ENCODE peak calls at places on chromosomes 4 and X, in eight cellular contexts. F is heart right ventricle; C is H9; B is lung; A is pancreas; U is ascending aorta; N is CD8-positive, alpha-beta memory T cell; M is colonic mucosa. E is an unnamed sample.

GRCh38 chrX:135185795-135186443 is 14.7 kb upstream of the CT55 start:
- DNase-seq in F (no peak), C (peak; percentile 59), B (peak; percentile 38), A (no peak), U (no peak), N (no peak), M (no peak), E (no peak)

GRCh38 chrX:108235990-108236389 is 144.4 kb downstream of the ATG4A start:
- DNase-seq in F (no peak), C (no peak), B (no peak), A (no peak), U (no peak), N (no peak), M (no peak), E (no peak)

GRCh38 chr4:39814403-39815185 is 116.7 kb downstream of the UBE2K start:
- DNase-seq in F (no peak), C (no peak), B (no peak), A (no peak), U (no peak), N (peak; percentile 2), M (no peak), E (no peak)

GRCh38 chr4:185566425-185566824 is 31.1 kb upstream of the PDLIM3 start:
- DNase-seq in F (peak; percentile 50), C (no peak), B (no peak), A (no peak), U (no peak), N (no peak), M (no peak), E (peak; percentile 42)

GRCh38 chr4:120659626-120660170 is 262.8 kb downstream of the PRDM5 start:
- DNase-seq in F (no peak), C (no peak), B (no peak), A (no peak), U (no peak), N (no peak), M (no peak), E (no peak)

GRCh38 chr4:130653842-130654241 is 1557.9 kb downstream of the C4orf33 start:
- DNase-seq in F (no peak), C (no peak), B (no peak), A (no peak), U (no peak), N (no peak), M (no peak), E (no peak)

GRCh38 chrX:29419774-29420553 is 795.4 kb upstream of the MAGEB2 start:
- DNase-seq in F (no peak), C (no peak), B (no peak), A (no peak), U (no peak), N (no peak), M (no peak), E (no peak)

GRCh38 chr4:68872442-68873217 is 56.8 kb downstream of the UGT2B10 start:
- DNase-seq in F (no peak), C (no peak), B (no peak), A (no peak), U (no peak), N (no peak), M (no peak), E (no peak)

GRCh38 chr4:56743550-56743949 is 62.5 kb upstream of the HOPX start:
- DNase-seq in F (no peak), C (no peak), B (no peak), A (no peak), U (no peak), N (no peak), M (peak; percentile 56), E (no peak)

GRCh38 chrX:132004728-132005127 is 18.4 kb upstream of the STK26 start:
- DNase-seq in F (no peak), C (no peak), B (no peak), A (no peak), U (no peak), N (no peak), M (no peak), E (no peak)

GRCh38 chrX:68504237-68504636 is 5.4 kb downstream of the YIPF6 start:
- DNase-seq in F (no peak), C (no peak), B (no peak), A (no peak), U (no peak), N (no peak), M (no peak), E (no peak)

GRCh38 chr4:86557526-86557925 is 36.6 kb upstream of the PTPN13 start:
- DNase-seq in F (no peak), C (no peak), B (no peak), A (no peak), U (no peak), N (no peak), M (no peak), E (no peak)

GRCh38 chr4:5823542-5824211 is 69.2 kb downstream of the CRMP1 start:
- DNase-seq in F (no peak), C (no peak), B (no peak), A (no peak), U (no peak), N (no peak), M (no peak), E (no peak)

GRCh38 chr4:155972098-155972497 is 18.4 kb upstream of the CTSO start:
- DNase-seq in F (no peak), C (peak; percentile 41), B (no peak), A (no peak), U (no peak), N (no peak), M (no peak), E (no peak)

GRCh38 chr4:113955411-113955810 is 24.0 kb downstream of the ARSJ start:
- DNase-seq in F (no peak), C (no peak), B (no peak), A (no peak), U (no peak), N (no peak), M (no peak), E (no peak)

GRCh38 chr4:113955948-113956347 is 23.5 kb downstream of the ARSJ start:
- DNase-seq in F (no peak), C (no peak), B (no peak), A (no peak), U (no peak), N (no peak), M (no peak), E (no peak)

GRCh38 chr4:113951263-113951662 is 28.2 kb downstream of the ARSJ start:
- DNase-seq in F (no peak), C (no peak), B (no peak), A (no peak), U (no peak), N (no peak), M (peak; percentile 27), E (peak; percentile 14)

GRCh38 chr4:113952452-113953029 is 26.9 kb downstream of the ARSJ start:
- DNase-seq in F (peak; percentile 16), C (peak; percentile 52), B (no peak), A (no peak), U (no peak), N (no peak), M (peak; percentile 55), E (no peak)

GRCh38 chr4:113953888-113954287 is 25.6 kb downstream of the ARSJ start:
- DNase-seq in F (no peak), C (no peak), B (no peak), A (no peak), U (no peak), N (no peak), M (no peak), E (no peak)
- H3K4me1 ChIP-seq in F (no peaks in the 10 kb centered on the region), C (no peaks in the 10 kb centered on the region), B (no peaks in the 10 kb centered on the region), A (no peaks in the 10 kb centered on the region), U (no peaks in the 10 kb centered on the region), N (peaks cover 5% of the 10 kb centered on the region), M (peaks cover 11% of the 10 kb centered on the region), E (peaks cover 14% of the 10 kb centered on the region)

DNA sequence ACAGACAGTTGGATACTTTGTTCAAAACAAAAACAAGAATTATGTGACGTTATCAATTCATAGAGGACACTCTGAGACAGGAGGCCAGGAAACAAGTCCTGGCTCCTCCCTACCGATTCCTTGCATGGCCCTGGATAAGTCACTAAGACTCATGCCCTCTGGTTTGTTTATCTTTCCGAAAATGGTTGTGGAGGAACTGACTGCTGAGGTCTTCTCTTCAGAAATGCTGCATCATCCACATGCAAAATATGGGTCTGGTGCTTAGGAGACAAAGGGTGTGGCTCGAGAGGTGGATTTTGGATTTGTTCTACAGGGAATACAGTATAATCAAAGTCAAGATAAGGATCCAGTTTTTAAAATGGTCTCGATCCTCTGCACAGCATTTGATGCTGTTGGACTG is 130.9 kb downstream of the RELL1 start:
- DNase-seq in F (no peak), C (no peak), B (no peak), A (no peak), U (no peak), N (no peak), M (no peak), E (no peak)
- H3K4me1 ChIP-seq in F (no peaks in the 10 kb centered on the region), C (no peaks in the 10 kb centered on the region), B (no peaks in the 10 kb centered on the region), A (no peaks in the 10 kb centered on the region), U (no peaks in the 10 kb centered on the region), N (no peaks in the 10 kb centered on the region), M (no peaks in the 10 kb centered on the region), E (no peaks in the 10 kb centered on the region)

DNA sequence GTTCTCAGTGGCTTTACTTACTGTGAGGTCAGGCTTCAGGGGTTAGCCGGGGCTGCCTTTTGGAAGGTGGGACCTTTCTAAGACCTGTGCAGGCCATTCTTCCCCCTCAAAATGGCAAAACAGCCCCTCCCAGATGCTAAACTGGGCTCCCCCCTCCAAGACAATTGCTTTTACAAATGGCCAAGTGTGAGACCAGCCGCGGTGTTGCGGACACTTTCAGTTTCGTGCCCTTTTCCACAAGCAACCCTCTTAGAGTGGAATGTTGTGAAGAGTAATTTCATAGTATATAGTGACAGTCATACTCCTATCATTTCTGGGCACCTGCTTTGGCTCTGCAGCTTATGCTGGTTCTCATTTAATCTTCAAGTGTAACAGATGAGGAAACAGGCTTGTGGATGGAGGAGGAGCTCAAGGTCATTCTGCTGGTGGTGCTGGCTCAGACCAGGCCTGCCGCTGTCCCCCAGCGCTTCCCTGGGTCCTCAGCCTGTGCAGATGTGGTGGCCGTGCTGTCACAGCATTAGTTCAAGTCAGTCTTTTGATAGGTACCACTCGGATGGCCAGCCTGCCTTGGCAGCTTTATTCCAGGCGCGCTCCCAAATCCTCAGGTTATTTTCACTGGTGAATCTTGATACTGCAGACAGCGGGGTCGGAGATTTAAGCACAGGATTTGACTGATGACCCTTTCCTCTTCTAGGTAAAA is 55.0 kb upstream of the TADA2B start:
- DNase-seq in F (no peak), C (no peak), B (no peak), A (no peak), U (no peak), N (no peak), M (no peak), E (no peak)
- H3K4me1 ChIP-seq in F (peaks cover 40% of the 10 kb centered on the region), C (peaks cover 5% of the 10 kb centered on the region), B (peaks cover 10% of the 10 kb centered on the region), A (peaks cover 35% of the 10 kb centered on the region), U (peaks cover 9% of the 10 kb centered on the region), N (peaks cover 47% of the 10 kb centered on the region), M (peaks cover 14% of the 10 kb centered on the region), E (peaks cover 88% of the 10 kb centered on the region)

GRCh38 chr4:3196670-3197359 is 52.1 kb upstream of the MSANTD1 start:
- DNase-seq in F (no peak), C (no peak), B (no peak), A (no peak), U (no peak), N (no peak), M (no peak), E (no peak)

GRCh38 chr4:3199661-3200422 is 49.1 kb upstream of the MSANTD1 start:
- DNase-seq in F (no peak), C (no peak), B (no peak), A (no peak), U (no peak), N (no peak), M (no peak), E (no peak)

GRCh38 chr4:3200423-3201090 is 48.4 kb upstream of the MSANTD1 start:
- DNase-seq in F (no peak), C (no peak), B (no peak), A (no peak), U (no peak), N (no peak), M (no peak), E (no peak)

GRCh38 chr4:3197366-3198105 is 51.4 kb upstream of the MSANTD1 start:
- DNase-seq in F (no peak), C (no peak), B (no peak), A (no peak), U (no peak), N (no peak), M (no peak), E (no peak)

GRCh38 chr4:3198906-3199305 is 50.1 kb upstream of the MSANTD1 start:
- DNase-seq in F (no peak), C (no peak), B (no peak), A (no peak), U (no peak), N (no peak), M (no peak), E (no peak)
- H3K4me1 ChIP-seq in F (no peaks in the 10 kb centered on the region), C (no peaks in the 10 kb centered on the region), B (peaks cover 8% of the 10 kb centered on the region), A (peaks cover 6% of the 10 kb centered on the region), U (no peaks in the 10 kb centered on the region), N (peaks cover 81% of the 10 kb centered on the region), M (peaks cover 4% of the 10 kb centered on the region), E (peaks cover 16% of the 10 kb centered on the region)